ENCODE peak calls at places on chromosomes 13 and 19, in four cellular contexts. Z, B, F and A are unnamed samples.

GRCh38 chr19:7979559-7979958 is 25.9 kb downstream of the ELAVL1 start:
- DNase-seq in Z (no peak), B (no peak), F (no peak), A (no peak)

GRCh38 chr19:33763661-33764343 is 32.9 kb upstream of the KCTD15 start:
- DNase-seq in Z (no peak), B (no peak), F (no peak), A (no peak)

GRCh38 chr19:50328257-50329145 is 676 bp downstream of the KCNC3 start:
- DNase-seq in Z (no peak), B (no peak), F (peak; percentile 39), A (no peak)

GRCh38 chr19:13195678-13196077 is 45.5 kb downstream of the IER2 start:
- DNase-seq in Z (no peak), B (no peak), F (peak; percentile 51), A (peak; percentile 36)

GRCh38 chr13:22055259-22055658 is 384.4 kb downstream of the FGF9 start:
- DNase-seq in Z (no peak), B (no peak), F (no peak), A (no peak)

GRCh38 chr13:39876258-39876657 is 220.8 kb downstream of the COG6 start:
- DNase-seq in Z (peak; percentile 97), B (no peak), F (no peak), A (peak; percentile 2)

GRCh38 chr19:31350693-31351211 is 1.5 kb upstream of the TSHZ3 start:
- DNase-seq in Z (peak; percentile 56), B (no peak), F (peak; percentile 63), A (no peak)

GRCh38 chr19:46221981-46222610 is 7.4 kb upstream of the IGFL1 start:
- DNase-seq in Z (peak; percentile 34), B (no peak), F (no peak), A (peak; percentile 88)

GRCh38 chr13:75226092-75226491 is 255.9 kb downstream of the TBC1D4 start:
- DNase-seq in Z (no peak), B (no peak), F (peak; percentile 26), A (no peak)

GRCh38 chr19:42270346-42271044 is 1.4 kb downstream of the CIC start:
- DNase-seq in Z (no peak), B (no peak), F (no peak), A (no peak)

GRCh38 chr19:33310606-33311325 is 8.4 kb upstream of the CEBPA start:
- DNase-seq in Z (no peak), B (no peak), F (no peak), A (no peak)

GRCh38 chr19:17755977-17756670 is 4.8 kb downstream of the FCHO1 start:
- DNase-seq in Z (peak; percentile 50), B (peak; percentile 37), F (peak; percentile 54), A (peak; percentile 49)

GRCh38 chr19:55345818-55346724 is 6.4 kb downstream of the KMT5C start:
- DNase-seq in Z (no peak), B (no peak), F (no peak), A (no peak)

GRCh38 chr19:2288743-2289713 is 7.1 kb upstream of the PEAK3 start:
- DNase-seq in Z (no peak), B (no peak), F (no peak), A (no peak)

GRCh38 chr13:80889829-80890228 is 548.9 kb upstream of the SPRY2 start:
- DNase-seq in Z (no peak), B (no peak), F (no peak), A (no peak)

GRCh38 chr19:1252818-1253513 is 4.6 kb downstream of the MIDN start:
- DNase-seq in Z (peak; percentile 97), B (no peak), F (peak; percentile 72), A (peak; percentile 91)

GRCh38 chr13:24875566-24875965 is 111.6 kb downstream of the RNF17 start:
- DNase-seq in Z (no peak), B (no peak), F (no peak), A (no peak)

GRCh38 chr13:101624210-101624922 is 171.9 kb downstream of the ITGBL1 start:
- DNase-seq in Z (peak; percentile 11), B (no peak), F (no peak), A (no peak)

GRCh38 chr13:83563499-83563898 is 318.8 kb downstream of the SLITRK1 start:
- DNase-seq in Z (no peak), B (no peak), F (no peak), A (no peak)

GRCh38 chr13:52026246-52026626 is 1.7 kb downstream of the UTP14C start:
- DNase-seq in Z (no peak), B (no peak), F (no peak), A (no peak)

GRCh38 chr13:65339236-65339635 is 1890.9 kb downstream of the PCDH9 start:
- DNase-seq in Z (peak; percentile 59), B (no peak), F (no peak), A (no peak)

GRCh38 chr19:41554902-41555301 is 21.1 kb upstream of the CEACAM21 start:
- DNase-seq in Z (no peak), B (no peak), F (no peak), A (no peak)

GRCh38 chr13:45206340-45206739 is 5.5 kb upstream of the KCTD4 start:
- DNase-seq in Z (peak; percentile 96), B (peak; percentile 21), F (no peak), A (peak; percentile 53)

DNA sequence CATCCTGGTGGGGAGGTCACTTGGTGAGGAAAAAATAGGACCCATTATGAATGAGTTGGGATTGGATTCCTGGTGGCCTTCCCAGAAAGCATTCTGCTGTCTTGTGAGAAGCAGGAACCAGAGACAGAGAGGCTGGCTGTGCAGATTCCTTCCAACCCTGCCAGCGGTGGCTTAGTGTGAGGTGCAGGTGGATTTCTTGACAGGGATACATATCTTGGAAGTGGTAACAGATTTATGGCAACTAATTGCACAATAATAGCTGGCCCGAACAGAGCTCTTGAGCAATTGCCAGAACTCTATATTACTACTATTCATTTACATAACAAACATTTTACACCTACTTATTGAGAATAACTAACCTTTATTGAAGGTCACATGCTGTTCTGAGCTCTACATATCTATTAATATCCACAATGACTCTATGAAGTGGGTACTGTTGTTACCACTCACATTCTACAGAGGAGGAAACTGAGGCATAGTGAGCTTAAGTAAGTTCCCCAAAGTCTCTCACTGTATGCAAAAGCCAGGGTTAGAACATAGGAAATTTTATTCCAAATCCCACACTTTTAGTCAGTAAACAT is 173.9 kb upstream of the SERP2 start:
- DNase-seq in Z (no peak), B (no peak), F (no peak), A (no peak)
- TF ChIP-seq ELK1 in Z (no peak), B (no peak), F (no peak), A (no peak)

DNA sequence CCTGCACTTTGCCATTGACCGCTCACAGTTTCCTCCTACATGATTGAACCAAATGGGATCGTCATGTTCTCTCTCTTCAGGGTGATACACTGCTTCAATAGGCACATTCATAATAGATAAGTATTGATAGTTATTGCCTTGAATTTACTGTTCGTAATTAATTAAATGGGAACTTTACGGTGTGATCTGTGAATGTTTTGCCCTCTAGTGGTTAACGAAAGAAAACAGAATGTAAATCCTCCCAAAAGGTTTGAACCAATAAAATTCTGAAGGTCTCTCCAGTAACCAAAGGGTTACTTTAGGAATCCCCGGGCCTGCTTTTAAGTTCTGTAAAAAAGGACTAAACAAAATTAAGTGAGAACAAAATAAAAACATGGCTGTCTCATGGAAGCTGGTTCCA is 389.3 kb downstream of the DACH1 start:
- DNase-seq in Z (no peak), B (no peak), F (no peak), A (no peak)
- TF ChIP-seq ELK1 in Z (no peak), B (no peak), F (no peak), A (no peak)

GRCh38 chr19:39236527-39236926 is 8.3 kb downstream of the IFNL3 start:
- DNase-seq in Z (no peak), B (no peak), F (no peak), A (no peak)
- TF ChIP-seq ELK1 in Z (no peak), B (no peak), F (no peak), A (no peak)

GRCh38 chr13:109995578-109995977 is 209.2 kb upstream of the IRS2 start:
- DNase-seq in Z (no peak), B (no peak), F (no peak), A (no peak)
- TF ChIP-seq ELK1 in Z (no peak), B (no peak), F (no peak), A (no peak)

GRCh38 chr13:112453874-112454647 is 77.9 kb downstream of the SPACA7 start:
- DNase-seq in Z (no peak), B (no peak), F (no peak), A (no peak)
- TF ChIP-seq ELK1 in Z (no peak), B (no peak), F (no peak), A (no peak)